ENCODE peak calls at places on chromosomes 13 and 19, in four cellular contexts. One of them, this sample, is unnamed. For H3K9me2, the result is how much of the 10 kb centered on the place peaks cover.

GRCh38 chr19:4969772-4970531 is 1.0 kb downstream of the KDM4B start:
- DNase-seq in HCT116: no peak
- DNase-seq in PC-3: peak
- DNase-seq in SK-N-SH: peak
- DNase-seq in this sample: peak

GRCh38 chr19:49222011-49222410 is 64.4 kb downstream of the TRPM4 start:
- DNase-seq in HCT116: no peak
- DNase-seq in PC-3: no peak
- DNase-seq in SK-N-SH: no peak
- DNase-seq in this sample: no peak

GRCh38 chr19:10964903-10965302 is 4.1 kb downstream of the SMARCA4 start:
- DNase-seq in HCT116: no peak
- DNase-seq in PC-3: no peak
- DNase-seq in SK-N-SH: no peak
- DNase-seq in this sample: no peak

GRCh38 chr13:37026778-37027177 is 26.2 kb downstream of the EXOSC8 start:
- DNase-seq in HCT116: no peak
- DNase-seq in PC-3: peak
- DNase-seq in SK-N-SH: no peak
- DNase-seq in this sample: no peak

GRCh38 chr13:105655046-105655445 is 880.4 kb downstream of the EFNB2 start:
- DNase-seq in HCT116: no peak
- DNase-seq in PC-3: peak
- DNase-seq in SK-N-SH: no peak
- DNase-seq in this sample: no peak

GRCh38 chr19:22735911-22736645 is 47.9 kb downstream of the ZNF99 start:
- DNase-seq in HCT116: no peak
- DNase-seq in PC-3: no peak
- DNase-seq in SK-N-SH: no peak
- DNase-seq in this sample: no peak

GRCh38 chr19:39144487-39145071 is 19.0 kb downstream of the PAK4 start:
- DNase-seq in HCT116: no peak
- DNase-seq in PC-3: no peak
- DNase-seq in SK-N-SH: peak
- DNase-seq in this sample: no peak

GRCh38 chr13:49320975-49321374 is 73.2 kb downstream of the CDADC1 start:
- DNase-seq in HCT116: no peak
- DNase-seq in PC-3: no peak
- DNase-seq in SK-N-SH: no peak
- DNase-seq in this sample: no peak

GRCh38 chr13:37960427-37960826 is 90.9 kb upstream of the TRPC4 start:
- DNase-seq in HCT116: no peak
- DNase-seq in PC-3: peak
- DNase-seq in SK-N-SH: no peak
- DNase-seq in this sample: peak

GRCh38 chr13:36395280-36395679 is 37.0 kb upstream of the CCNA1 start:
- DNase-seq in HCT116: no peak
- DNase-seq in PC-3: peak
- DNase-seq in SK-N-SH: peak
- DNase-seq in this sample: no peak

GRCh38 chr13:106034201-106034600 is 501.3 kb downstream of the EFNB2 start:
- DNase-seq in HCT116: no peak
- DNase-seq in PC-3: no peak
- DNase-seq in SK-N-SH: no peak
- DNase-seq in this sample: no peak

GRCh38 chr13:68748038-68748437 is 1359.6 kb upstream of the ATXN8OS start:
- DNase-seq in HCT116: peak
- DNase-seq in PC-3: peak
- DNase-seq in SK-N-SH: no peak
- DNase-seq in this sample: no peak

GRCh38 chr19:29872224-29872731 is 60.5 kb downstream of the CCNE1 start:
- DNase-seq in HCT116: no peak
- DNase-seq in PC-3: no peak
- DNase-seq in SK-N-SH: peak
- DNase-seq in this sample: no peak

GRCh38 chr19:51274037-51274370 is 23.1 kb downstream of the SIGLECL1 start:
- DNase-seq in HCT116: no peak
- DNase-seq in PC-3: no peak
- DNase-seq in SK-N-SH: no peak
- DNase-seq in this sample: no peak

GRCh38 chr19:35913589-35913988 is 5.5 kb upstream of the TYROBP start:
- DNase-seq in HCT116: no peak
- DNase-seq in PC-3: peak
- DNase-seq in SK-N-SH: no peak
- DNase-seq in this sample: peak

GRCh38 chr19:10915511-10916091 is 12.8 kb downstream of the YIPF2 start:
- DNase-seq in HCT116: no peak
- DNase-seq in PC-3: peak
- DNase-seq in SK-N-SH: peak
- DNase-seq in this sample: no peak

GRCh38 chr13:33218020-33218419 is 67.5 kb downstream of the STARD13 start:
- DNase-seq in HCT116: peak
- DNase-seq in PC-3: peak
- DNase-seq in SK-N-SH: no peak
- DNase-seq in this sample: no peak
- H3K4me2 ChIP-seq in HCT116: peak
- H3K4me2 ChIP-seq in PC-3: peak
- H3K4me2 ChIP-seq in SK-N-SH: no peak
- H3K4me2 ChIP-seq in this sample: no peak

DNA sequence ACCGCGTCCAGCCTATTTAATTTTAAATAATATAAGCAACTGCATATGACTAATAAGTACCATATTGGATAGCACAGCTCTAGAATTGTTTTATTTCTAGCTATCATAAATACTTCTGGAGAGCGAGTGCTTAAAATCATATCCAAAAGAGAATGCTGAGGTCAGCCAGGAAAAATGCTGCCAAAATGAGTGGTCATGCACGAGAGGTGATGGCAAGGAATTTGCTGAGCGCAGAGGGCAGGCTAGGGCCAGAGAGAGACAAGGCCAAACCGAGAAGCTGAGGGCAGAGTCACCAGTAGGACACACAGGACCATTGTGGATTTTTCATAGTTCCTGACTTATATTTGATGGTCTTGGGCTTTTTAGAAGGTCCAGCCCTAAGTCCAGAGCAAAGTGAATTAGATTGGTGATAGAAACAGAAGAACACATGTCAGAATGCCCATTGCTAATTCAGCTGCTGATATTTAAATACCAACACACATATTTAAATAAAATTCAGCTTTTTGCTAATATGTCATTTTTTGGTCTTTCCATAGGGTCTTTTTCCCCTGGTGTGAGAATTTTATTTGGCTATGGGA is 33.6 kb upstream of the UBL3 start:
- DNase-seq in HCT116: no peak
- DNase-seq in PC-3: no peak
- DNase-seq in SK-N-SH: no peak
- DNase-seq in this sample: no peak
- H3K27ac ChIP-seq in HCT116: no peak
- H3K27ac ChIP-seq in PC-3: no peak
- H3K27ac ChIP-seq in SK-N-SH: no peak
- H3K27ac ChIP-seq in this sample: no peak

DNA sequence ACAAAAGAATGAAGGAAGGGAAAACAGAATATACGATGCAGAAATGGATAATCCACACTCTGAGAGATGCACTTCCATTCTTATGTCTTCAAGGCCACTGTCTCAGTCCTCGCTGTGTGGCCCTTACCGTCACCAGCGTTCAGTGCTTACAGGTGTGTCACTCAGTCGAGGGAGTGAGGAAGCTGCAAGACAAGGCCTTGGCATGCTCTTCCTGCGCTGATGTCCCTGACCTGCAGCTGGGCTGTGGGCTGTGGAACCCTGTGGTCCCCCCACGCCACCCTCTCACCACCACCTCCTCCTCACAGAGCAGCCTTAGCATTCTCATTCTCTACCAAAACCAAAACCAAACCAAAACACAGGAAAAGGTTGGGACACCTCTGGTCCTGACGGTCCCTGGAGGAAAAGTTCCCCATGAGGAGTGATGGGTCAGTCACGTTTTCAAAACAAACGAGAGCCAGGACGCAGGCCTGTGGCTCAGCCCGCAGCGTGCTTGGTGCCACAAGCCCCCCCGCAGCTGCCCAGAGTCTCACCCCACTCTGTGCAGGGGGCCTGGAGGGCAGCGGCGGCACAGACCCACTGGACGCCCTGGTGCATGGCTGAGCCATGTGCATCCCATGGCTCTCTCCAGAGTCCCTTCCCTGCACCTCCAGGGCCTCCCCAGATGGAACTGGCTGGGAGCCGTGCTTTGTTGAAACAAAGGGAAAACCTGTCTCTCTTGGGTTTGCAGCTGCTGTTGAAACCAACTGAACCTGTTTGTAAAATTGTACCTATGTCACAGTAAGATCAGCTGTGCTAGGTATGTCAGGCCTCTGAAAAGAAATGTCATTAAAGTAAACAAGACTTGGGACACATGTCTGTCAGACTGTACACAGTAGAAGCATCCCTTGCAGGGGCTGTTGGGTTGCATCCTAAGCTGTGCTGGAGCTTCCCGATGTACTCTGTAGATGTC is 48.3 kb upstream of the GPR183 start:
- DNase-seq in HCT116: no peak
- DNase-seq in PC-3: no peak
- DNase-seq in SK-N-SH: no peak
- DNase-seq in this sample: no peak
- H3K9me2 ChIP-seq in HCT116: under half
- H3K9me2 ChIP-seq in PC-3: under half
- H3K9me2 ChIP-seq in SK-N-SH: under half
- H3K9me2 ChIP-seq in this sample: under half

GRCh38 chr19:13330285-13330684 is 176.0 kb downstream of the CACNA1A start:
- DNase-seq in HCT116: no peak
- DNase-seq in PC-3: no peak
- DNase-seq in SK-N-SH: no peak
- DNase-seq in this sample: no peak
- H3K4me2 ChIP-seq in HCT116: no peak
- H3K4me2 ChIP-seq in PC-3: no peak
- H3K4me2 ChIP-seq in SK-N-SH: no peak
- H3K4me2 ChIP-seq in this sample: no peak